ENCODE peak calls at places on chromosomes 1 and 21, in six cellular contexts. I, M, C, G, F and T are unnamed samples.

GRCh38 chr1:25819496-25820246 is at the start of gene MTFR1L:
- DNase-seq in I (peak), M (peak), C (peak), G (peak), F (no peak), T (peak)

GRCh38 chr1:43432907-43433306 is 20.8 kb downstream of the HYI start:
- DNase-seq in I (no peak), M (no peak), C (no peak), G (no peak), F (no peak), T (no peak)

GRCh38 chr1:30845237-30845636 is 63.3 kb downstream of the SDC3 start:
- DNase-seq in I (no peak), M (no peak), C (no peak), G (no peak), F (no peak), T (no peak)

GRCh38 chr1:8382051-8382505 is 64.2 kb downstream of the SLC45A1 start:
- DNase-seq in I (no peak), M (no peak), C (no peak), G (no peak), F (no peak), T (no peak)

GRCh38 chr1:235102993-235103411 is 25.6 kb downstream of the TOMM20 start:
- DNase-seq in I (no peak), M (no peak), C (no peak), G (no peak), F (no peak), T (no peak)

GRCh38 chr21:35730325-35730724 is 330.0 kb downstream of the SETD4 start:
- DNase-seq in I (no peak), M (no peak), C (no peak), G (no peak), F (no peak), T (no peak)

GRCh38 chr1:92784051-92784638 is 763 bp downstream of the EVI5 start:
- DNase-seq in I (peak), M (peak), C (peak), G (peak), F (no peak), T (peak)

GRCh38 chr1:196527941-196528340 is 80.3 kb downstream of the KCNT2 start:
- DNase-seq in I (no peak), M (no peak), C (no peak), G (no peak), F (no peak), T (no peak)

GRCh38 chr1:56639210-56639609 is 5.9 kb upstream of the PRKAA2 start:
- DNase-seq in I (no peak), M (no peak), C (no peak), G (no peak), F (no peak), T (no peak)

GRCh38 chr21:24204641-24205040 is 1402.6 kb downstream of the MRPL39 start:
- DNase-seq in I (no peak), M (no peak), C (no peak), G (no peak), F (no peak), T (no peak)

GRCh38 chr1:36161656-36162531 is 5.9 kb downstream of the MAP7D1 start:
- DNase-seq in I (no peak), M (no peak), C (peak), G (no peak), F (no peak), T (peak)

GRCh38 chr1:15510611-15511405 is 13.2 kb downstream of the CASP9 start:
- DNase-seq in I (no peak), M (no peak), C (no peak), G (no peak), F (no peak), T (peak)

GRCh38 chr1:60935599-60935990 is 146.8 kb upstream of the NFIA start:
- DNase-seq in I (no peak), M (no peak), C (no peak), G (no peak), F (no peak), T (no peak)

GRCh38 chr1:206766251-206766856 is 4.2 kb upstream of the IL19 start:
- DNase-seq in I (peak), M (peak), C (peak), G (peak), F (no peak), T (peak)

GRCh38 chr1:150085406-150085805 is 17.8 kb downstream of the VPS45 start:
- DNase-seq in I (no peak), M (no peak), C (no peak), G (no peak), F (no peak), T (no peak)

GRCh38 chr1:53328009-53328489 is at the start of gene LRP8:
- DNase-seq in I (peak), M (no peak), C (peak), G (peak), F (no peak), T (peak)

GRCh38 chr1:99661780-99662179 is 15.9 kb downstream of the PALMD start:
- DNase-seq in I (no peak), M (no peak), C (no peak), G (no peak), F (no peak), T (no peak)

GRCh38 chr1:189237008-189237407 is 1240.7 kb downstream of the BRINP3 start:
- DNase-seq in I (no peak), M (no peak), C (no peak), G (no peak), F (no peak), T (no peak)

GRCh38 chr21:42561742-42562141 is 48.1 kb downstream of the SLC37A1 start:
- DNase-seq in I (no peak), M (no peak), C (peak), G (no peak), F (no peak), T (no peak)

GRCh38 chr21:26719750-26720149 is 125.5 kb downstream of the ADAMTS1 start:
- DNase-seq in I (no peak), M (no peak), C (no peak), G (no peak), F (no peak), T (no peak)

GRCh38 chr1:228065543-228066347 is 16.8 kb upstream of the ARF1 start:
- DNase-seq in I (no peak), M (no peak), C (no peak), G (no peak), F (no peak), T (peak)

GRCh38 chr1:181364801-181365200 is 118.5 kb upstream of the CACNA1E start:
- DNase-seq in I (no peak), M (no peak), C (no peak), G (no peak), F (no peak), T (no peak)

GRCh38 chr1:34983700-34984355 is 1.3 kb downstream of the TMEM35B start:
- DNase-seq in I (no peak), M (no peak), C (no peak), G (no peak), F (no peak), T (no peak)

GRCh38 chr21:46118305-46118870 is 20.5 kb downstream of the COL6A2 start:
- DNase-seq in I (no peak), M (no peak), C (no peak), G (no peak), F (no peak), T (no peak)

GRCh38 chr1:155186955-155187891 is 13.6 kb downstream of the TRIM46 start:
- DNase-seq in I (no peak), M (no peak), C (no peak), G (no peak), F (no peak), T (no peak)

GRCh38 chr1:52142220-52143153 is 598 bp downstream of the ZFYVE9 start:
- DNase-seq in I (no peak), M (no peak), C (peak), G (peak), F (no peak), T (peak)

GRCh38 chr1:3996846-3997705 is 97.0 kb upstream of the C1orf174 start:
- DNase-seq in I (no peak), M (no peak), C (no peak), G (no peak), F (no peak), T (no peak)

GRCh38 chr21:31348188-31348587 is 4.1 kb upstream of the TIAM1 start:
- DNase-seq in I (no peak), M (no peak), C (no peak), G (no peak), F (no peak), T (no peak)

GRCh38 chr1:155022927-155023236 is 10.7 kb downstream of the DCST2 start:
- DNase-seq in I (no peak), M (no peak), C (no peak), G (no peak), F (no peak), T (peak)

GRCh38 chr21:44332965-44333364 is 6.2 kb downstream of the CFAP410 start:
- DNase-seq in I (no peak), M (no peak), C (no peak), G (no peak), F (no peak), T (no peak)

GRCh38 chr1:62682531-62682930 is 5.7 kb downstream of the DOCK7 start:
- DNase-seq in I (no peak), M (no peak), C (no peak), G (no peak), F (no peak), T (no peak)

GRCh38 chr1:153793973-153794615 is 18.9 kb downstream of the SLC27A3 start:
- DNase-seq in I (no peak), M (no peak), C (no peak), G (no peak), F (no peak), T (no peak)